ENCODE peak calls at places on chromosomes 11 and 22, in four cellular contexts. One of them, this sample, is unnamed. For H3K4me1, the result is how much of the 10 kb centered on the place peaks cover.

GRCh38 chr11:134503596-134503995 is 91.6 kb upstream of the B3GAT1 start:
- DNase-seq in astrocyte: no peak
- DNase-seq in mammary epithelial cell: no peak
- DNase-seq in GM23338: no peak
- DNase-seq in this sample: no peak

GRCh38 chr22:30188911-30189310 is 57.6 kb downstream of the LIF start:
- DNase-seq in GM23338: no peak
- DNase-seq in mammary epithelial cell: no peak
- DNase-seq in astrocyte: no peak
- DNase-seq in this sample: no peak

GRCh38 chr11:128731041-128731663 is 37.3 kb downstream of the FLI1 start:
- DNase-seq in GM23338: no peak
- DNase-seq in mammary epithelial cell: no peak
- DNase-seq in astrocyte: no peak
- DNase-seq in this sample: no peak

GRCh38 chr11:15114501-15115475 is at the start of gene INSC:
- DNase-seq in astrocyte: no peak
- DNase-seq in GM23338: peak
- DNase-seq in mammary epithelial cell: no peak
- DNase-seq in this sample: peak

GRCh38 chr11:71284525-71285092 is 32.2 kb upstream of the SHANK2 start:
- DNase-seq in astrocyte: no peak
- DNase-seq in GM23338: no peak
- DNase-seq in mammary epithelial cell: no peak
- DNase-seq in this sample: peak

GRCh38 chr11:35362571-35362980 is 56.8 kb downstream of the SLC1A2 start:
- DNase-seq in mammary epithelial cell: no peak
- DNase-seq in astrocyte: no peak
- DNase-seq in GM23338: peak
- DNase-seq in this sample: no peak

GRCh38 chr11:115081972-115082371 is 403.6 kb downstream of the NXPE2 start:
- DNase-seq in GM23338: no peak
- DNase-seq in mammary epithelial cell: no peak
- DNase-seq in astrocyte: no peak
- DNase-seq in this sample: no peak

GRCh38 chr11:114397349-114397982 is 2.8 kb downstream of the C11orf71 start:
- DNase-seq in GM23338: no peak
- DNase-seq in mammary epithelial cell: no peak
- DNase-seq in astrocyte: no peak
- DNase-seq in this sample: no peak

GRCh38 chr22:34903416-34903815 is 162.5 kb upstream of the ISX start:
- DNase-seq in mammary epithelial cell: peak
- DNase-seq in astrocyte: no peak
- DNase-seq in GM23338: no peak
- DNase-seq in this sample: no peak

GRCh38 chr11:125376117-125376516 is 119.9 kb downstream of the FEZ1 start:
- DNase-seq in GM23338: peak
- DNase-seq in mammary epithelial cell: peak
- DNase-seq in astrocyte: peak
- DNase-seq in this sample: peak

GRCh38 chr11:18312663-18313420 is 9.1 kb downstream of the HPS5 start:
- DNase-seq in astrocyte: peak
- DNase-seq in mammary epithelial cell: peak
- DNase-seq in GM23338: no peak
- DNase-seq in this sample: no peak

GRCh38 chr11:20197881-20198280 is 37.6 kb upstream of the DBX1 start:
- DNase-seq in mammary epithelial cell: no peak
- DNase-seq in astrocyte: no peak
- DNase-seq in GM23338: no peak
- DNase-seq in this sample: no peak

GRCh38 chr22:42277988-42278776 is 7.7 kb upstream of the TCF20 start:
- DNase-seq in GM23338: no peak
- DNase-seq in mammary epithelial cell: no peak
- DNase-seq in astrocyte: no peak
- DNase-seq in this sample: peak

GRCh38 chr11:60121259-60121658 is 32.8 kb downstream of the MS4A2 start:
- DNase-seq in mammary epithelial cell: no peak
- DNase-seq in GM23338: peak
- DNase-seq in astrocyte: no peak
- DNase-seq in this sample: peak

GRCh38 chr11:110128161-110128560 is 35.0 kb downstream of the ZC3H12C start:
- DNase-seq in mammary epithelial cell: no peak
- DNase-seq in astrocyte: peak
- DNase-seq in GM23338: peak
- DNase-seq in this sample: no peak

GRCh38 chr11:122140535-122140934 is 24.5 kb upstream of the BLID start:
- DNase-seq in astrocyte: peak
- DNase-seq in GM23338: no peak
- DNase-seq in mammary epithelial cell: peak
- DNase-seq in this sample: no peak

GRCh38 chr11:117725048-117725734 is 71.8 kb downstream of the DSCAML1 start:
- DNase-seq in astrocyte: no peak
- DNase-seq in GM23338: no peak
- DNase-seq in mammary epithelial cell: no peak
- DNase-seq in this sample: no peak

GRCh38 chr11:62030071-62030684 is 62.7 kb upstream of the FTH1 start:
- DNase-seq in astrocyte: no peak
- DNase-seq in mammary epithelial cell: no peak
- DNase-seq in GM23338: peak
- DNase-seq in this sample: no peak

GRCh38 chr11:62190011-62190410 is at the start of gene SCGB1D1:
- DNase-seq in astrocyte: no peak
- DNase-seq in mammary epithelial cell: no peak
- DNase-seq in GM23338: no peak
- DNase-seq in this sample: no peak

GRCh38 chr11:13233173-13233572 is 44.4 kb upstream of the BMAL1 start:
- DNase-seq in GM23338: no peak
- DNase-seq in astrocyte: no peak
- DNase-seq in mammary epithelial cell: no peak
- DNase-seq in this sample: no peak

GRCh38 chr22:21078916-21079315 is 33.2 kb downstream of the LRRC74B start:
- DNase-seq in GM23338: no peak
- DNase-seq in astrocyte: no peak
- DNase-seq in mammary epithelial cell: no peak
- DNase-seq in this sample: no peak

GRCh38 chr11:23679041-23679440 is 817.8 kb upstream of the LUZP2 start:
- DNase-seq in GM23338: no peak
- DNase-seq in mammary epithelial cell: no peak
- DNase-seq in astrocyte: no peak
- DNase-seq in this sample: no peak

GRCh38 chr11:1330473-1330872 is 21.0 kb upstream of the TOLLIP start:
- DNase-seq in mammary epithelial cell: no peak
- DNase-seq in astrocyte: no peak
- DNase-seq in GM23338: no peak
- DNase-seq in this sample: no peak

GRCh38 chr11:125346565-125347260 is 149.4 kb downstream of the FEZ1 start:
- DNase-seq in astrocyte: no peak
- DNase-seq in mammary epithelial cell: no peak
- DNase-seq in GM23338: no peak
- DNase-seq in this sample: no peak

GRCh38 chr11:68584991-68585524 is 99.3 kb upstream of the GAL start:
- DNase-seq in GM23338: no peak
- DNase-seq in mammary epithelial cell: no peak
- DNase-seq in astrocyte: peak
- DNase-seq in this sample: no peak

GRCh38 chr22:40975346-40975745 is 24.2 kb downstream of the RBX1 start:
- DNase-seq in mammary epithelial cell: no peak
- DNase-seq in astrocyte: no peak
- DNase-seq in GM23338: no peak
- DNase-seq in this sample: no peak

DNA sequence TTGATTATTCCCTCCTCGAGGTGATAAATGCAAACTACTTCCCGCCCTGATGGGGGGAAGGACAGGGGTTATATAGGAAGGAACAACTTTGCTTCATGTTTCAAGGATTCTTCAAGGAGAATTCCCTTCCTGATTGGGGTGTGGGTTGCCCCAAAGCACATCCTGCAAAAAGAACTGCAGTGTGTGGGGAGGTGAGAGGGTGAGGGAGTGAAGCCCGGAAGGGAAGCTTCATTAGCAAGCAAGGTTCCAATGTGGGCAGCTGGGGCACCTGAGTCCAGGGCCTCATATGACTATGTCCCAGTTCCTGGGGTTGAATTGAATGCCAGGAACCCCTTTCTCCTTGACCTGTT is 326.0 kb downstream of the MN1 start:
- DNase-seq in mammary epithelial cell: no peak
- DNase-seq in GM23338: no peak
- DNase-seq in astrocyte: no peak
- DNase-seq in this sample: no peak
- H3K4me2 ChIP-seq in mammary epithelial cell: peak
- H3K4me2 ChIP-seq in GM23338: peak
- H3K4me2 ChIP-seq in astrocyte: peak
- H3K4me2 ChIP-seq in this sample: no peak

DNA sequence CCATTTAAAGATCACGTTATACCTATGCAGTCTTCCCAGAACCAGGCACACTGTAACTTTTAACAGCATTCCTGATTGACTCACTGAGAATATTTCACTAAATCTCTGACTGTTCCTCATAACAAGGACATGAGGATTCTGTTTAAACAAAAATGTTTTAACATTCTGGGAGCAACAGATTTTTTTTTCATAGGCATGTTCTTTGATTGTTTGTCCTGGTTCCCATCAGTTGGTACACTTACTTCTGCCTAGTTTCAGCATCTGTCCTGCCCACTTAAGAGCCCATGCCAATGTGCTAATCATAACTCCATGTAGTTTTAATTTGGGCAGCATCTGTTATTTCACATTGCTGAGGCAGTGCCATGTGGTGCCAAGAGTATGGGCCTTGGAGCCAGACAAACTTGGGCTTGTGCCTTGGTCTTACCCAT is 138.5 kb upstream of the CTSC start:
- DNase-seq in astrocyte: peak
- DNase-seq in GM23338: no peak
- DNase-seq in mammary epithelial cell: no peak
- DNase-seq in this sample: no peak
- TF ChIP-seq EZH2 in astrocyte: no peak
- TF ChIP-seq EZH2 in GM23338: no peak
- TF ChIP-seq EZH2 in mammary epithelial cell: no peak
- TF ChIP-seq EZH2 in this sample: no peak

DNA sequence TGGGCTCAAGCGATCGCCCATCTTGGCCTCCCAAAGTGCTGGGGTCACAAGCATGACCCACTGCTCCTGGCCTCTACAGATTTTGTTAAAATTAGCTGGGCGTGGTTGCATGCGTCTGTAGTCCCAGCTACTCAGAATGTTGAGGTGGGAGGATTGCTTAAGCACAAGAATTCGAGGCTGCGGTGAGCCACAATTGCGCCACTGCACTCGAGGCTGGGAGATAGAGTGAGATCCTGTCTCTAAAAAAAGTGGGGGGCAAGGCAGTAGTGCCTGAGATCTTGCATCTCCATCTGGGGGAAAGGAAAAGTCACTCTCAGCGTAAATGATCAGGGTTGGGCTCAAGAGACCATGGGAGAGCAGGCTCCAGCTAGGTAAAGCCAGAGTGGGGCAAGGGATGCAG is 10.5 kb upstream of the DGKZ start:
- DNase-seq in astrocyte: peak
- DNase-seq in mammary epithelial cell: no peak
- DNase-seq in GM23338: no peak
- DNase-seq in this sample: no peak
- H3K4me1 ChIP-seq in astrocyte: under half
- H3K4me1 ChIP-seq in mammary epithelial cell: under half
- H3K4me1 ChIP-seq in GM23338: half or more
- H3K4me1 ChIP-seq in this sample: under half

GRCh38 chr11:87352759-87353707 is 315.3 kb downstream of the TMEM135 start:
- DNase-seq in GM23338: peak
- DNase-seq in astrocyte: peak
- DNase-seq in mammary epithelial cell: peak
- DNase-seq in this sample: peak

GRCh38 chr11:87351671-87352070 is 313.9 kb downstream of the TMEM135 start:
- DNase-seq in mammary epithelial cell: no peak
- DNase-seq in GM23338: no peak
- DNase-seq in astrocyte: no peak
- DNase-seq in this sample: no peak

GRCh38 chr11:87356428-87356827 is 318.7 kb downstream of the TMEM135 start:
- DNase-seq in astrocyte: no peak
- DNase-seq in GM23338: no peak
- DNase-seq in mammary epithelial cell: no peak
- DNase-seq in this sample: no peak

GRCh38 chr11:87355614-87356013 is 317.9 kb downstream of the TMEM135 start:
- DNase-seq in astrocyte: no peak
- DNase-seq in GM23338: no peak
- DNase-seq in mammary epithelial cell: no peak
- DNase-seq in this sample: no peak

GRCh38 chr11:87353904-87354303 is 316.2 kb downstream of the TMEM135 start:
- DNase-seq in astrocyte: no peak
- DNase-seq in mammary epithelial cell: no peak
- DNase-seq in GM23338: no peak
- DNase-seq in this sample: no peak
- H3K4me2 ChIP-seq in astrocyte: no peak
- H3K4me2 ChIP-seq in mammary epithelial cell: no peak
- H3K4me2 ChIP-seq in GM23338: no peak
- H3K4me2 ChIP-seq in this sample: no peak

GRCh38 chr22:37324340-37325023 is 42.2 kb downstream of the CYTH4 start:
- DNase-seq in mammary epithelial cell: no peak
- DNase-seq in GM23338: peak
- DNase-seq in astrocyte: no peak
- DNase-seq in this sample: no peak
- TF ChIP-seq EZH2 in mammary epithelial cell: no peak
- TF ChIP-seq EZH2 in GM23338: no peak
- TF ChIP-seq EZH2 in astrocyte: peak
- TF ChIP-seq EZH2 in this sample: peak

GRCh38 chr22:49937758-49938564 is 19.5 kb downstream of the CRELD2 start:
- DNase-seq in GM23338: no peak
- DNase-seq in mammary epithelial cell: no peak
- DNase-seq in astrocyte: no peak
- DNase-seq in this sample: no peak
- H3K4me1 ChIP-seq in GM23338: under half
- H3K4me1 ChIP-seq in mammary epithelial cell: under half
- H3K4me1 ChIP-seq in astrocyte: under half
- H3K4me1 ChIP-seq in this sample: under half

GRCh38 chr11:63491614-63492372 is 826 bp upstream of the PLAAT5 start:
- DNase-seq in GM23338: peak
- DNase-seq in mammary epithelial cell: no peak
- DNase-seq in astrocyte: peak
- DNase-seq in this sample: peak
- H3K4me2 ChIP-seq in GM23338: peak
- H3K4me2 ChIP-seq in mammary epithelial cell: peak
- H3K4me2 ChIP-seq in astrocyte: peak
- H3K4me2 ChIP-seq in this sample: peak

DNA sequence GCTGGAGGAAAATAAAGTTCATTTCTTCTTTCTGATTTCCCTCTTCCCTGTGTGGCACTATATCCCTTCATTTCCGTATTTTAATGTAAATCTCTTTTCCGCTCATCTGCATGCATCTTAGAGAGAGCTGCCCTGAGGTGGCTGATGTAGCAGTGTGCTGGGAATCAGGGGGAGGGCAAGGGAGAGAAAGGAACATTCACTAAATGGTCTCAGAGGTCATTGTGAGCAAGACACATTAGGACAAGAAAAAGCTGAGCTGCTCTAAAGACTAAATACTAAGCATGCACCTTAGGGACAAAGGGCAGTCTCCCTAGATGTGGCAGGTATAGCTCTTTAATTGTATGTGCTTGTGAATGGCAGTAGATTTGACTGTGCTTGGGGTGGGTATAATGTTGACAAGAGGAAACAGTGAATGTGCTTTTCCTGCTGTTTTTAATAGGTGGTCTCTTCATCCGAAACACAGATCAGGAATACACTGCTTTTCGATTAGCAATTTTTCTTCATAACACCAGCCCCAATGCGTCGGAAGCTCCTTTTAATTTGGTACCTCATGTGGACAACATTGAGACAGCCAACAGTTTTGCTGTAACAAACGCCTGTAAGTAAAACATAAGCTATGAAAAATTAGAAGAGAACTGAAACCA is 2.1 kb downstream of the GRIA4 start:
- DNase-seq in mammary epithelial cell: no peak
- DNase-seq in astrocyte: no peak
- DNase-seq in GM23338: peak
- DNase-seq in this sample: no peak
- TF ChIP-seq EZH2 in mammary epithelial cell: no peak
- TF ChIP-seq EZH2 in astrocyte: no peak
- TF ChIP-seq EZH2 in GM23338: no peak
- TF ChIP-seq EZH2 in this sample: no peak

This sample was measured in hepatocyte.